ENCODE peak calls at places on chromosomes 5 and 9, in four cellular contexts. M, K, B and Q are unnamed samples.

GRCh38 chr9:118529210-118529609 is 825.0 kb downstream of the TLR4 start:
- DNase-seq in K (no peak), B (peak), M (no peak), Q (no peak)

GRCh38 chr9:122051401-122052346 is 41.4 kb downstream of the TTLL11 start:
- DNase-seq in K (no peak), B (no peak), M (no peak), Q (no peak)

GRCh38 chr9:32431940-32432555 is 47.6 kb downstream of the ACO1 start:
- DNase-seq in M (no peak), K (peak), B (no peak), Q (no peak)

GRCh38 chr5:79685621-79686020 is 4.0 kb upstream of the CMYA5 start:
- DNase-seq in B (no peak), K (no peak), M (no peak), Q (no peak)

GRCh38 chr9:98317134-98317857 is 61.8 kb upstream of the TBC1D2 start:
- DNase-seq in K (no peak), M (no peak), B (no peak), Q (no peak)

GRCh38 chr5:95600557-95600956 is 19.3 kb upstream of the GPR150 start:
- DNase-seq in K (no peak), M (no peak), B (no peak), Q (no peak)

GRCh38 chr5:111385970-111386831 is 126.1 kb downstream of the STARD4 start:
- DNase-seq in B (no peak), K (no peak), M (no peak), Q (no peak)

GRCh38 chr9:96884443-96884842 is 30.1 kb upstream of the ZNF782 start:
- DNase-seq in M (no peak), B (peak), K (no peak), Q (no peak)

GRCh38 chr5:2093859-2094615 is 211.3 kb upstream of the IRX4 start:
- DNase-seq in M (no peak), K (peak), B (no peak), Q (no peak)

GRCh38 chr9:3887121-3887797 is 361.5 kb upstream of the RFX3 start:
- DNase-seq in K (no peak), M (no peak), B (no peak), Q (peak)

GRCh38 chr5:56170557-56170956 is 62.6 kb downstream of the ANKRD55 start:
- DNase-seq in K (no peak), B (no peak), M (peak), Q (no peak)

GRCh38 chr9:93236541-93237206 is 52.7 kb downstream of the WNK2 start:
- DNase-seq in B (no peak), K (no peak), M (no peak), Q (no peak)

GRCh38 chr9:121858788-121859187 is 207.4 kb downstream of the DAB2IP start:
- DNase-seq in K (no peak), M (peak), B (no peak), Q (no peak)

GRCh38 chr9:2818486-2819121 is 25.3 kb downstream of the PUM3 start:
- DNase-seq in B (no peak), M (no peak), K (no peak), Q (no peak)

GRCh38 chr9:4048441-4048840 is 251.4 kb downstream of the GLIS3 start:
- DNase-seq in M (no peak), K (no peak), B (peak), Q (no peak)

GRCh38 chr9:13278368-13279246 is 885 bp downstream of the MPDZ start:
- DNase-seq in M (peak), B (peak), K (peak), Q (peak)

GRCh38 chr5:40041452-40041851 is 616.7 kb upstream of the DAB2 start:
- DNase-seq in B (no peak), K (no peak), M (no peak), Q (no peak)

GRCh38 chr5:14872070-14872989 is 752 bp upstream of the ANKH start:
- DNase-seq in K (peak), M (peak), B (no peak), Q (peak)

GRCh38 chr9:121956808-121957207 is 136.3 kb downstream of the TTLL11 start:
- DNase-seq in M (no peak), K (no peak), B (peak), Q (no peak)

GRCh38 chr5:72378636-72379289 is 58.6 kb downstream of the PTCD2 start:
- DNase-seq in M (no peak), K (no peak), B (peak), Q (no peak)

GRCh38 chr5:153601377-153601776 is 110.9 kb downstream of the GRIA1 start:
- DNase-seq in K (no peak), B (no peak), M (no peak), Q (no peak)

GRCh38 chr5:173420108-173420507 is 91.9 kb upstream of the STC2 start:
- DNase-seq in M (no peak), K (no peak), B (no peak), Q (no peak)

GRCh38 chr9:136454026-136454796 is 14.6 kb upstream of the INPP5E start:
- DNase-seq in B (no peak), K (no peak), M (no peak), Q (no peak)

GRCh38 chr5:71922584-71923106 is 184.6 kb upstream of the MAP1B start:
- DNase-seq in K (no peak), M (no peak), B (peak), Q (no peak)

GRCh38 chr5:179802950-179803562 is 3.6 kb downstream of the MGAT4B start:
- DNase-seq in B (no peak), M (no peak), K (no peak), Q (no peak)

GRCh38 chr5:104739503-104739902 is 1176.9 kb upstream of the NUDT12 start:
- DNase-seq in B (no peak), M (no peak), K (no peak), Q (no peak)